ENCODE peak calls at places on chromosomes 12 and 14, in six cellular contexts. R, C, L, Y, K and I are unnamed samples.

GRCh38 chr12:30047499-30048262 is 263.9 kb upstream of the TMTC1 start:
- DNase-seq in Y (peak), R (no peak), L (peak), C (no peak), K (no peak), I (no peak)

GRCh38 chr12:132578118-132578517 is 32.3 kb downstream of the LRCOL1 start:
- DNase-seq in L (no peak), C (no peak), K (no peak), Y (no peak), R (no peak), I (no peak)

GRCh38 chr12:114092981-114093380 is 126.9 kb upstream of the RBM19 start:
- DNase-seq in Y (no peak), R (peak), K (no peak), C (no peak), L (no peak), I (no peak)

GRCh38 chr14:53327716-53328115 is 174.6 kb upstream of the DDHD1 start:
- DNase-seq in K (peak), Y (no peak), R (peak), L (peak), C (no peak), I (no peak)

GRCh38 chr14:68894123-68894522 is 85.0 kb downstream of the ACTN1 start:
- DNase-seq in Y (no peak), C (no peak), R (no peak), K (no peak), L (peak), I (peak)

GRCh38 chr12:71556881-71557280 is 106.8 kb downstream of the ZFC3H1 start:
- DNase-seq in L (peak), K (no peak), R (peak), C (no peak), Y (peak), I (no peak)

GRCh38 chr14:75636100-75636692 is 24.5 kb downstream of the ERG28 start:
- DNase-seq in R (peak), C (no peak), K (no peak), Y (no peak), L (peak), I (no peak)

GRCh38 chr12:94184995-94185711 is 36.8 kb downstream of the PLXNC1 start:
- DNase-seq in K (no peak), Y (no peak), L (no peak), C (no peak), R (no peak), I (no peak)

GRCh38 chr12:110349521-110350151 is 53.9 kb downstream of the ANAPC7 start:
- DNase-seq in C (no peak), L (no peak), Y (no peak), K (no peak), R (no peak), I (peak)

GRCh38 chr12:113766880-113767878 is 198.9 kb downstream of the RBM19 start:
- DNase-seq in K (no peak), C (no peak), Y (peak), R (peak), L (peak), I (no peak)

GRCh38 chr12:111546758-111547383 is 52.2 kb downstream of the ATXN2 start:
- DNase-seq in K (no peak), Y (no peak), L (peak), C (no peak), R (peak), I (no peak)

GRCh38 chr14:38404616-38405015 is 148.7 kb upstream of the CLEC14A start:
- DNase-seq in K (no peak), Y (peak), L (peak), C (no peak), R (peak), I (no peak)

GRCh38 chr12:98438826-98439225 is 76.6 kb upstream of the TMPO start:
- DNase-seq in L (no peak), C (no peak), R (no peak), Y (no peak), K (no peak), I (no peak)

GRCh38 chr12:24374452-24374851 is 425.0 kb upstream of the SOX5 start:
- DNase-seq in C (no peak), Y (no peak), R (no peak), K (no peak), L (no peak), I (no peak)

GRCh38 chr12:132511516-132512196 is 21.7 kb downstream of the FBRSL1 start:
- DNase-seq in R (no peak), Y (no peak), L (no peak), K (no peak), C (no peak), I (no peak)

GRCh38 chr14:38856798-38857197 is 246.2 kb downstream of the SEC23A start:
- DNase-seq in L (no peak), R (no peak), K (no peak), C (no peak), Y (no peak), I (no peak)

GRCh38 chr14:103806805-103807204 is 40.6 kb downstream of the PPP1R13B start:
- DNase-seq in C (no peak), Y (no peak), L (no peak), R (no peak), K (no peak), I (no peak)

GRCh38 chr14:93430319-93430801 is 379 bp upstream of the UNC79 start:
- DNase-seq in L (peak), C (no peak), K (no peak), Y (no peak), R (no peak), I (no peak)

GRCh38 chr12:6821674-6822433 is at the start of gene GPR162:
- DNase-seq in Y (no peak), K (peak), L (peak), C (no peak), R (peak), I (no peak)

GRCh38 chr12:24742378-24742777 is 206.5 kb downstream of the BCAT1 start:
- DNase-seq in Y (no peak), K (no peak), R (no peak), L (no peak), C (peak), I (no peak)

GRCh38 chr14:32900602-32901001 is 38.1 kb upstream of the NPAS3 start:
- DNase-seq in Y (no peak), R (no peak), C (no peak), L (peak), K (no peak), I (no peak)

GRCh38 chr12:26134540-26134939 is 9.7 kb upstream of the BHLHE41 start:
- DNase-seq in Y (no peak), C (no peak), K (no peak), R (no peak), L (no peak), I (no peak)

GRCh38 chr12:46764005-46764404 is 61.8 kb downstream of the SLC38A4 start:
- DNase-seq in C (no peak), L (no peak), R (no peak), Y (no peak), K (no peak), I (no peak)

GRCh38 chr14:97442363-97442762 is 645.2 kb downstream of the VRK1 start:
- DNase-seq in C (no peak), L (no peak), K (no peak), R (no peak), Y (no peak), I (no peak)

GRCh38 chr14:96051642-96052540 is 12.7 kb downstream of the C14orf132 start:
- DNase-seq in K (no peak), Y (no peak), L (no peak), R (no peak), C (no peak), I (peak)

GRCh38 chr12:8664228-8664963 is 1.8 kb upstream of the MFAP5 start:
- DNase-seq in R (peak), C (peak), L (peak), Y (no peak), K (peak), I (peak)

GRCh38 chr12:34399631-34400422 is 377.5 kb downstream of the ALG10 start:
- DNase-seq in R (no peak), L (no peak), C (no peak), Y (no peak), K (peak), I (peak)

GRCh38 chr12:46915861-46916260 is 90.1 kb upstream of the SLC38A4 start:
- DNase-seq in C (no peak), Y (no peak), R (peak), L (peak), K (no peak), I (no peak)

GRCh38 chr14:101442451-101442850 is 118.8 kb upstream of the DIO3 start:
- DNase-seq in Y (no peak), C (no peak), R (no peak), K (no peak), L (peak), I (no peak)

DNA sequence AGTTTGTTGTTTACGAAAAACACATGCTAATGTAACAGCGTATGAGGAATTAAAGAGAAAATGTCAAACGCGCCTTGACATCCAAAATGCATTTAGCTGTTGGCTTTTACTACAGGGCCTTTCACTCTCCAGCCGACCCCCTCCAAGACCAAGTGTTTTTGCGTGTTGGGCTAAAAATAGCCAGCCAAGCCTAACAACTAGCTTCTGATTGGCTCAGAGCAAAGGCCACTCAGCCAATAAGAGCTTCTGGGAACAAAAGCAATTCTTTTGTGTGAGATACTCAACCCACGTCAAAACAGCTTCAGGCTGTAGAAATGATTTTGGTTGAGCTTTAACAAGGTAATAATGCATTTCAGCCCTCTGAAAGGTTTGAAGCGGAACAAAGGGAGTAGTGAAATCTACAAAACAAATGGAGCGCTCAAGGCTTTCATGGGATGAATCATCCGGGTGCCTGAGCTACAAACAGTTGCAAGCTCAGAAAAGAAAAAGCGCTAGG is 198.7 kb upstream of the DCN start:
- DNase-seq in Y (peak), R (peak), K (peak), C (peak), L (peak), I (no peak)
- H3K4me3 ChIP-seq in Y (peak), R (peak), K (peak), C (no peak), L (peak), I (peak)

GRCh38 chr12:57965766-57966165 is 24.4 kb downstream of the ATP23 start:
- DNase-seq in K (no peak), Y (no peak), L (no peak), R (no peak), C (no peak), I (no peak)
- H3K4me3 ChIP-seq in K (no peak), Y (no peak), L (no peak), R (no peak), C (no peak), I (no peak)

GRCh38 chr14:65069874-65070709 is 32.2 kb downstream of the MAX start:
- DNase-seq in K (no peak), L (no peak), C (peak), Y (no peak), R (no peak), I (no peak)
- H3K4me3 ChIP-seq in K (no peak), L (no peak), C (no peak), Y (no peak), R (no peak), I (no peak)

GRCh38 chr12:18139989-18140596 is 50.1 kb upstream of the RERGL start:
- DNase-seq in Y (peak), C (no peak), L (peak), R (peak), K (no peak), I (no peak)
- H3K4me3 ChIP-seq in Y (no peak), C (no peak), L (no peak), R (no peak), K (no peak), I (no peak)